ENCODE peak calls at places on chromosomes 11 and 22, in ten cellular contexts. B is stimulated activated CD8-positive, alpha-beta memory T cell treated with anti-CD3 and anti-CD28 coated beads, Interleukin-15, amount 100 ng/mL, for 24 hours; A is nephron progenitor cell; U is H54; K is stimulated activated CD4-positive, alpha-beta T cell treated with anti-CD3 and anti-CD28 coated beads, Interleukin-12 subunit alpha, Interleukin-12 subunit beta, amount 100 ng/mL, for 4 hours; W is mammary epithelial cell; O is activated CD8-positive, alpha-beta memory T cell treated with anti-CD3 and anti-CD28 coated beads, Interleukin-2, amount 10 ng/mL, durations not matched to agents 7 days and 5 days; Y is stromal cell of bone marrow; T is CD8-positive, alpha-beta T cell; Z is lower leg skin. H is an unnamed sample.

GRCh38 chr22:35043251-35043931 is 22.6 kb upstream of the ISX start:
- DNase-seq in B (no peak), A (no peak), U (no peak), K (no peak), W (no peak), O (no peak), Y (no peak), T (no peak), Z (no peak), H (no peak)

GRCh38 chr11:93849751-93850584 is 450 bp downstream of the VSTM5 start:
- DNase-seq in B (no peak), A (no peak), U (no peak), K (no peak), W (peak; percentile 1), O (no peak), Y (no peak), T (no peak), Z (no peak), H (peak; percentile 26)

GRCh38 chr11:81420668-81421550 is 1312.8 kb downstream of the FAM181B start:
- DNase-seq in B (no peak), A (no peak), U (no peak), K (no peak), W (no peak), O (no peak), Y (no peak), T (no peak), Z (no peak), H (no peak)

GRCh38 chr11:92528051-92528450 is 303.4 kb downstream of the FAT3 start:
- DNase-seq in B (no peak), A (no peak), U (no peak), K (no peak), W (peak; percentile 83), O (no peak), Y (peak; percentile 75), T (no peak), Z (no peak), H (no peak)

GRCh38 chr11:109390752-109391151 is 31.2 kb upstream of the C11orf87 start:
- DNase-seq in B (no peak), A (no peak), U (no peak), K (no peak), W (no peak), O (no peak), Y (no peak), T (no peak), Z (no peak), H (no peak)

GRCh38 chr11:70623906-70624597 is 225.7 kb downstream of the CTTN start:
- DNase-seq in B (no peak), A (no peak), U (no peak), K (no peak), W (no peak), O (no peak), Y (no peak), T (no peak), Z (no peak), H (no peak)

GRCh38 chr11:67272327-67273259 is 6.3 kb downstream of the GRK2 start:
- DNase-seq in B (no peak), A (no peak), U (no peak), K (no peak), W (no peak), O (peak; percentile 66), Y (no peak), T (no peak), Z (no peak), H (no peak)

GRCh38 chr22:46220921-46221320 is 29.2 kb downstream of the CDPF1 start:
- DNase-seq in B (no peak), A (no peak), U (no peak), K (no peak), W (no peak), O (no peak), Y (no peak), T (no peak), Z (no peak), H (no peak)

GRCh38 chr11:17063171-17064002 is 14.1 kb downstream of the RPS13 start:
- DNase-seq in B (no peak), A (peak; percentile 73), U (peak; percentile 49), K (peak; percentile 58), W (peak; percentile 28), O (peak; percentile 63), Y (no peak), T (peak; percentile 29), Z (no peak), H (peak; percentile 24)

GRCh38 chr22:30235687-30236170 is 10.8 kb downstream of the LIF start:
- DNase-seq in B (no peak), A (no peak), U (peak; percentile 71), K (no peak), W (peak; percentile 82), O (no peak), Y (no peak), T (no peak), Z (no peak), H (no peak)

GRCh38 chr11:108967571-108967970 is 302.7 kb downstream of the DDX10 start:
- DNase-seq in B (no peak), A (no peak), U (no peak), K (no peak), W (no peak), O (no peak), Y (peak; percentile 75), T (no peak), Z (no peak), H (no peak)

GRCh38 chr11:96028746-96029145 is 104.8 kb upstream of the MTMR2 start:
- DNase-seq in B (no peak), A (no peak), U (no peak), K (no peak), W (no peak), O (no peak), Y (no peak), T (no peak), Z (no peak), H (no peak)

GRCh38 chr22:20021196-20022181 is 579 bp downstream of the TANGO2 start:
- DNase-seq in B (no peak), A (peak; percentile 45), U (no peak), K (no peak), W (no peak), O (peak; percentile 49), Y (peak; percentile 69), T (peak; percentile 26), Z (peak; percentile 57), H (no peak)

GRCh38 chr22:17985606-17986005 is 38.8 kb downstream of the MICAL3 start:
- DNase-seq in B (no peak), A (no peak), U (no peak), K (no peak), W (no peak), O (no peak), Y (no peak), T (no peak), Z (no peak), H (no peak)

GRCh38 chr11:9719949-9720646 is 56.2 kb downstream of the SWAP70 start:
- DNase-seq in B (no peak), A (no peak), U (no peak), K (no peak), W (no peak), O (no peak), Y (no peak), T (no peak), Z (no peak), H (no peak)

GRCh38 chr22:37559901-37560681 is at the start of gene CDC42EP1:
- DNase-seq in B (no peak), A (peak; percentile 66), U (peak; percentile 37), K (no peak), W (no peak), O (no peak), Y (no peak), T (no peak), Z (no peak), H (no peak)

GRCh38 chr11:44630511-44631210 is 65.2 kb downstream of the CD82 start:
- DNase-seq in B (no peak), A (no peak), U (no peak), K (no peak), W (no peak), O (no peak), Y (no peak), T (peak; percentile 4), Z (no peak), H (no peak)

GRCh38 chr22:38724926-38725571 is 19.3 kb downstream of the GTPBP1 start:
- DNase-seq in B (no peak), A (no peak), U (no peak), K (no peak), W (peak; percentile 28), O (no peak), Y (no peak), T (no peak), Z (no peak), H (no peak)

GRCh38 chr11:114010931-114011330 is 36.0 kb downstream of the HTR3A start:
- DNase-seq in B (no peak), A (no peak), U (no peak), K (no peak), W (no peak), O (no peak), Y (no peak), T (no peak), Z (no peak), H (no peak)

GRCh38 chr11:5618807-5619206 is 6.0 kb upstream of the TRIM34 start:
- DNase-seq in B (no peak), A (no peak), U (peak; percentile 38), K (no peak), W (peak; percentile 67), O (no peak), Y (peak; percentile 59), T (no peak), Z (no peak), H (no peak)

GRCh38 chr11:19648321-19648720 is 64.3 kb upstream of the NAV2 start:
- DNase-seq in B (no peak), A (no peak), U (no peak), K (no peak), W (no peak), O (no peak), Y (no peak), T (no peak), Z (no peak), H (no peak)

GRCh38 chr11:59199546-59200420 is 12.9 kb downstream of the MPEG1 start:
- DNase-seq in B (no peak), A (no peak), U (no peak), K (peak; percentile 13), W (no peak), O (no peak), Y (no peak), T (no peak), Z (no peak), H (no peak)

GRCh38 chr22:42091446-42091764 is 833 bp upstream of the NDUFA6 start:
- DNase-seq in B (no peak), A (no peak), U (no peak), K (no peak), W (no peak), O (no peak), Y (no peak), T (no peak), Z (no peak), H (no peak)

GRCh38 chr11:47388697-47389576 is 10.6 kb upstream of the SPI1 start:
- DNase-seq in B (no peak), A (no peak), U (no peak), K (no peak), W (no peak), O (no peak), Y (no peak), T (no peak), Z (peak; percentile 55), H (no peak)

GRCh38 chr11:4581443-4581842 is at the start of gene OR52I2:
- DNase-seq in B (no peak), A (no peak), U (no peak), K (no peak), W (no peak), O (no peak), Y (no peak), T (no peak), Z (no peak), H (no peak)

GRCh38 chr11:75524576-75525432 is 937 bp downstream of the GDPD5 start:
- DNase-seq in B (no peak), A (peak; percentile 55), U (peak; percentile 87), K (peak; percentile 25), W (no peak), O (peak; percentile 61), Y (no peak), T (peak; percentile 42), Z (no peak), H (no peak)

GRCh38 chr22:22431271-22432220 is 77.0 kb downstream of the ZNF280B start:
- DNase-seq in B (peak; percentile 21), A (peak; percentile 81), U (peak; percentile 29), K (peak; percentile 54), W (peak; percentile 25), O (peak; percentile 72), Y (peak; percentile 30), T (peak; percentile 63), Z (peak; percentile 23), H (peak; percentile 59)